ENCODE peak calls at places on chromosomes 7 and 10, in seven cellular contexts. Y is body of pancreas, V is lower lobe of right lung, W is NB4, F is fibroblast of pulmonary artery, P is cardiac fibroblast, R is endothelial cell of umbilical vein. H is an unnamed sample.

GRCh38 chr7:111760043-111760442 is 197.8 kb upstream of the IMMP2L start:
- DNase-seq in Y (no peak), V (no peak), W (no peak), F (no peak), P (no peak), R (no peak), H (no peak)

GRCh38 chr7:105577251-105577650 is 4.0 kb downstream of the EFCAB10 start:
- DNase-seq in Y (no peak), V (no peak), W (no peak), F (no peak), P (no peak), R (no peak), H (no peak)

GRCh38 chr10:12319085-12319484 is 30.3 kb upstream of the CAMK1D start:
- DNase-seq in Y (no peak), V (no peak), W (no peak), F (no peak), P (no peak), R (no peak), H (no peak)

GRCh38 chr7:137025469-137026175 is 157.2 kb downstream of the CHRM2 start:
- DNase-seq in Y (no peak), V (no peak), W (no peak), F (peak; percentile 57), P (peak; percentile 40), R (no peak), H (no peak)

GRCh38 chr10:75014516-75015230 is 96.8 kb upstream of the SAMD8 start:
- DNase-seq in Y (no peak), V (no peak), W (no peak), F (no peak), P (no peak), R (no peak), H (no peak)

GRCh38 chr7:95318501-95318900 is 5.8 kb downstream of the PON1 start:
- DNase-seq in Y (no peak), V (no peak), W (no peak), F (no peak), P (no peak), R (no peak), H (no peak)

GRCh38 chr7:90474284-90475210 is 5.1 kb downstream of the PTTG1IP2 start:
- DNase-seq in Y (no peak), V (no peak), W (no peak), F (peak; percentile 90), P (peak; percentile 94), R (peak; percentile 82), H (no peak)

GRCh38 chr7:4725014-4725951 is 43.2 kb downstream of the FOXK1 start:
- DNase-seq in Y (peak; percentile 62), V (peak; percentile 90), W (peak; percentile 82), F (peak; percentile 93), P (peak; percentile 95), R (peak; percentile 95), H (peak; percentile 95)

GRCh38 chr7:44767912-44768662 is 19.4 kb downstream of the ZMIZ2 start:
- DNase-seq in Y (peak; percentile 81), V (no peak), W (no peak), F (peak; percentile 78), P (peak; percentile 27), R (no peak), H (no peak)

GRCh38 chr7:28607799-28608198 is 195.5 kb downstream of the CREB5 start:
- DNase-seq in Y (no peak), V (no peak), W (no peak), F (no peak), P (no peak), R (no peak), H (no peak)

GRCh38 chr7:272631-273030 is 17.3 kb upstream of the FOXL3 start:
- DNase-seq in Y (no peak), V (no peak), W (no peak), F (no peak), P (no peak), R (no peak), H (no peak)

GRCh38 chr7:18458830-18459229 is 36.7 kb upstream of the HDAC9 start:
- DNase-seq in Y (no peak), V (no peak), W (no peak), F (no peak), P (peak; percentile 52), R (no peak), H (no peak)

GRCh38 chr7:101166909-101167644 is 1.7 kb upstream of the VGF start:
- DNase-seq in Y (no peak), V (no peak), W (no peak), F (no peak), P (no peak), R (no peak), H (no peak)

GRCh38 chr10:9635691-9636090 is 1382.0 kb upstream of the CELF2 start:
- DNase-seq in Y (no peak), V (no peak), W (no peak), F (peak; percentile 13), P (peak; percentile 83), R (no peak), H (no peak)

GRCh38 chr7:51068401-51068800 is 248.2 kb downstream of the COBL start:
- DNase-seq in Y (no peak), V (no peak), W (no peak), F (no peak), P (no peak), R (no peak), H (no peak)

GRCh38 chr10:18164093-18164492 is 23.9 kb downstream of the CACNB2 start:
- DNase-seq in Y (no peak), V (no peak), W (no peak), F (peak; percentile 58), P (peak; percentile 77), R (no peak), H (no peak)

GRCh38 chr7:2488272-2488645 is 12.1 kb upstream of the GRIFIN start:
- DNase-seq in Y (no peak), V (no peak), W (no peak), F (peak; percentile 46), P (peak; percentile 64), R (no peak), H (no peak)

GRCh38 chr7:150631866-150632864 is at the start of gene GIMAP6:
- DNase-seq in Y (no peak), V (no peak), W (peak; percentile 85), F (no peak), P (no peak), R (peak; percentile 74), H (no peak)
- TF ChIP-seq CTCF in Y (no peak), V (no peak), W (peak; percentile 4), F (no peak), P (no peak), R (no peak), H (no peak)

GRCh38 chr7:158494162-158494586 is 93.4 kb downstream of the PTPRN2 start:
- DNase-seq in Y (no peak), V (no peak), W (peak; percentile 73), F (no peak), P (no peak), R (no peak), H (no peak)
- TF ChIP-seq CTCF in Y (no peak), V (no peak), W (peak; percentile 85), F (no peak), P (no peak), R (no peak), H (no peak)

GRCh38 chr7:149546331-149546730 is 48.7 kb upstream of the ZNF746 start:
- DNase-seq in Y (no peak), V (no peak), W (no peak), F (no peak), P (no peak), R (no peak), H (no peak)
- TF ChIP-seq CTCF in Y (no peak), V (no peak), W (no peak), F (no peak), P (no peak), R (no peak), H (no peak)

GRCh38 chr10:767211-767610 is 77.7 kb upstream of the DIP2C start:
- DNase-seq in Y (peak; percentile 57), V (no peak), W (no peak), F (no peak), P (no peak), R (no peak), H (no peak)
- TF ChIP-seq CTCF in Y (no peak), V (no peak), W (no peak), F (no peak), P (no peak), R (no peak), H (no peak)

DNA sequence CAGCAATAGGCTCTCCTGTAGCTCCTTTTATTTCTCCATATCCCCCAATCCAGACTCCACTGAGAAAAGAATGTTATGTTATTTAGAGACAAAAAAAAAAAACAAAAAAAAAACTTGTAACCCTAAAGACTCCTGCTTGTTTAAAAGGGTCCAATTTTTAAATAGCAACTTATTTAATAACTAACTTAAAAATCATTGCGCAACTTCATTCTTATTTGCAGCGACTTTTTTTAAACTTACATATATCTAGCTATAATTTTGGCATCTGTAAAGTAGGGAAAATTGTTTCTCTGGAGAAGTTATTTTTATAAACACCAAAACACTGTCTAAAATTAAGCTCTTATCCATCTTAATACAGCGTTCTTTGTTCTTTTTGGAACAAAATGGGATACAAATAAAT is 59.0 kb upstream of the ZC3HAV1 start:
- DNase-seq in Y (no peak), V (no peak), W (no peak), F (no peak), P (no peak), R (no peak), H (no peak)
- TF ChIP-seq CTCF in Y (no peak), V (no peak), W (no peak), F (no peak), P (no peak), R (no peak), H (no peak)

GRCh38 chr10:5435328-5435727 is 23.0 kb downstream of the NET1 start:
- DNase-seq in Y (no peak), V (no peak), W (no peak), F (no peak), P (no peak), R (no peak), H (no peak)

GRCh38 chr10:5433182-5433581 is 20.8 kb downstream of the NET1 start:
- DNase-seq in Y (no peak), V (no peak), W (no peak), F (no peak), P (no peak), R (no peak), H (no peak)

DNA sequence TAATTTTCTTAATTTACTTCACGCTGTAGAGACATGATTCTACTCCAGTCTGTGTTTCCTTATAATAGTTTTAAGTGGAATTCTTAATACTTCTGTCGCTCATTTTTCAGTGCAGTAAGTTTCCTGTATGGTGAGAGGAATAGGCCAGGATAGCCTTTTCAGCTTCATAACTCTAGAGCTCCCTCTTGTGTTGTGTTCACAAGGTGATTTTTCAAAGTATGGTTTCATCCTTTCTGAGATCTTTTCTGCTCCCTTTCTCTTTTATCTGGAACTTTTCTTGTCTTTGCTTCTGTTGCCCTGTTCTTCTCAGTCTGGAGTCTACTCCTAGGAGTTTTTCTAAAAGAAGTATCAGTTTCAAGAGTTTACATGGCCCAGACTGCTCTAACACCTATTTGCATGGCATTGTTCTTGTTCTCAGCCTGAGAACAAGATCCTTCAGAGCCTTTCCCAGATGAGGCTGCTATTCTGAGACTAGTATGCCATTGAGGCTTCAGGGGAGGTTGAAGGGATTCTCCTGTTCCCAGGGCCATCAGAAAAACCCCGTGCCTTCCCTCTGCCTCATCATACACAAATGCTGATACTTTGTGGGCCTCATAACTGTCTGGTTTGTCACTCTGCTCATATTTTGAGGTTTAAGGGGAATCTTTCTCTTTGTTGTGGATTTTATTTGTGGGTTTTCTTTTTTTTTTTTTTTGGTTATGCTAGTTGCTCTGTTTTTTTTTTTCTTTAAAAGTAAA is 21.8 kb downstream of the NET1 start:
- DNase-seq in Y (no peak), V (no peak), W (peak; percentile 38), F (peak; percentile 86), P (peak; percentile 84), R (peak; percentile 67), H (no peak)
- TF ChIP-seq CTCF in Y (peak; percentile 74), V (peak; percentile 66), W (peak; percentile 37), F (peak; percentile 75), P (peak; percentile 55), R (peak; percentile 42), H (peak; percentile 79)

H was measured in osteocyte.